ENCODE peak calls at places on chromosomes 12 and 14, in seven cellular contexts. Q, I, B, O, C, V and D are unnamed samples.

GRCh38 chr12:120702629-120703028 is 7.6 kb upstream of the UNC119B start:
- DNase-seq in Q (no peak), I (no peak), B (no peak), O (no peak), C (no peak), V (no peak), D (no peak)

GRCh38 chr12:93982847-93983315 is 165.5 kb upstream of the PLXNC1 start:
- DNase-seq in Q (no peak), I (no peak), B (no peak), O (peak), C (no peak), V (peak), D (no peak)

GRCh38 chr12:94148841-94149780 is 734 bp downstream of the PLXNC1 start:
- DNase-seq in Q (peak), I (peak), B (no peak), O (peak), C (peak), V (no peak), D (peak)

GRCh38 chr14:97262336-97262735 is 465.2 kb downstream of the VRK1 start:
- DNase-seq in Q (no peak), I (no peak), B (no peak), O (no peak), C (no peak), V (no peak), D (no peak)

GRCh38 chr14:92441751-92442477 is 71.7 kb upstream of the RIN3 start:
- DNase-seq in Q (no peak), I (no peak), B (no peak), O (no peak), C (no peak), V (no peak), D (no peak)

GRCh38 chr12:51000245-51000644 is 25.9 kb downstream of the SLC11A2 start:
- DNase-seq in Q (no peak), I (no peak), B (no peak), O (no peak), C (no peak), V (no peak), D (no peak)

GRCh38 chr14:89625988-89626806 is 209.2 kb upstream of the FOXN3 start:
- DNase-seq in Q (peak), I (no peak), B (no peak), O (peak), C (no peak), V (no peak), D (no peak)

GRCh38 chr12:84455598-84455997 is 457.0 kb downstream of the SLC6A15 start:
- DNase-seq in Q (no peak), I (no peak), B (no peak), O (no peak), C (no peak), V (no peak), D (no peak)

GRCh38 chr12:68880660-68881325 is 52.2 kb downstream of the CPM start:
- DNase-seq in Q (no peak), I (no peak), B (no peak), O (no peak), C (no peak), V (no peak), D (no peak)

GRCh38 chr12:50732591-50732990 is 31.3 kb upstream of the ATF1 start:
- DNase-seq in Q (no peak), I (no peak), B (no peak), O (no peak), C (no peak), V (no peak), D (no peak)

GRCh38 chr12:22668441-22668840 is 43.5 kb downstream of the ETNK1 start:
- DNase-seq in Q (no peak), I (no peak), B (no peak), O (no peak), C (no peak), V (no peak), D (no peak)

GRCh38 chr12:97075583-97076268 is 168.7 kb downstream of the NEDD1 start:
- DNase-seq in Q (no peak), I (no peak), B (no peak), O (peak), C (no peak), V (no peak), D (no peak)

GRCh38 chr14:93956514-93957332 is 19.6 kb downstream of the ASB2 start:
- DNase-seq in Q (no peak), I (peak), B (no peak), O (no peak), C (no peak), V (no peak), D (no peak)

GRCh38 chr14:53149656-53150319 is 3.3 kb downstream of the DDHD1 start:
- DNase-seq in Q (no peak), I (no peak), B (no peak), O (no peak), C (no peak), V (no peak), D (no peak)

GRCh38 chr12:67520611-67521010 is 127.9 kb upstream of the DYRK2 start:
- DNase-seq in Q (no peak), I (no peak), B (no peak), O (no peak), C (no peak), V (no peak), D (no peak)

GRCh38 chr12:97751704-97752103 is 289.1 kb downstream of the RMST start:
- DNase-seq in Q (no peak), I (no peak), B (no peak), O (no peak), C (no peak), V (no peak), D (no peak)

GRCh38 chr12:23941780-23942179 is 7.7 kb downstream of the SOX5 start:
- DNase-seq in Q (no peak), I (no peak), B (no peak), O (no peak), C (no peak), V (no peak), D (no peak)

GRCh38 chr12:57726884-57727757 is 11.4 kb downstream of the AGAP2 start:
- DNase-seq in Q (no peak), I (peak), B (no peak), O (no peak), C (no peak), V (no peak), D (no peak)